ENCODE peak calls at places on chromosomes 3 and 15, in eight cellular contexts. One of them, this sample, is unnamed.

GRCh38 chr15:89243046-89243690 is 611 bp upstream of the FANCI start:
- DNase-seq in spleen: no peak
- DNase-seq in endothelial cell of umbilical vein: no peak
- DNase-seq in AG04450: no peak
- DNase-seq in CD8-positive, alpha-beta T cell: no peak
- DNase-seq in ascending aorta: no peak
- DNase-seq in heart left ventricle: no peak
- DNase-seq in foreskin keratinocyte: no peak
- DNase-seq in this sample: no peak

GRCh38 chr15:101183226-101183925 is 68.5 kb downstream of the CHSY1 start:
- DNase-seq in spleen: no peak
- DNase-seq in endothelial cell of umbilical vein: peak; percentile 90
- DNase-seq in AG04450: no peak
- DNase-seq in CD8-positive, alpha-beta T cell: no peak
- DNase-seq in ascending aorta: no peak
- DNase-seq in heart left ventricle: no peak
- DNase-seq in foreskin keratinocyte: no peak
- DNase-seq in this sample: no peak

GRCh38 chr3:138408751-138409161 is 25.7 kb upstream of the ESYT3 start:
- DNase-seq in spleen: no peak
- DNase-seq in endothelial cell of umbilical vein: no peak
- DNase-seq in AG04450: no peak
- DNase-seq in CD8-positive, alpha-beta T cell: no peak
- DNase-seq in ascending aorta: no peak
- DNase-seq in heart left ventricle: no peak
- DNase-seq in foreskin keratinocyte: no peak
- DNase-seq in this sample: no peak

GRCh38 chr3:71201939-71202338 is 381.6 kb downstream of the FOXP1 start:
- DNase-seq in spleen: no peak
- DNase-seq in endothelial cell of umbilical vein: no peak
- DNase-seq in AG04450: no peak
- DNase-seq in CD8-positive, alpha-beta T cell: no peak
- DNase-seq in ascending aorta: no peak
- DNase-seq in heart left ventricle: peak; percentile 83
- DNase-seq in foreskin keratinocyte: no peak
- DNase-seq in this sample: no peak

GRCh38 chr15:35583863-35584528 is 38.0 kb upstream of the DPH6 start:
- DNase-seq in spleen: no peak
- DNase-seq in endothelial cell of umbilical vein: no peak
- DNase-seq in AG04450: no peak
- DNase-seq in CD8-positive, alpha-beta T cell: no peak
- DNase-seq in ascending aorta: no peak
- DNase-seq in heart left ventricle: peak; percentile 28
- DNase-seq in foreskin keratinocyte: no peak
- DNase-seq in this sample: no peak

GRCh38 chr3:100289339-100289738 is 28.5 kb downstream of the TBC1D23 start:
- DNase-seq in spleen: no peak
- DNase-seq in endothelial cell of umbilical vein: peak; percentile 61
- DNase-seq in AG04450: no peak
- DNase-seq in CD8-positive, alpha-beta T cell: no peak
- DNase-seq in ascending aorta: no peak
- DNase-seq in heart left ventricle: no peak
- DNase-seq in foreskin keratinocyte: no peak
- DNase-seq in this sample: no peak

GRCh38 chr3:148815736-148816135 is 11.9 kb upstream of the CPB1 start:
- DNase-seq in spleen: no peak
- DNase-seq in endothelial cell of umbilical vein: no peak
- DNase-seq in AG04450: no peak
- DNase-seq in CD8-positive, alpha-beta T cell: no peak
- DNase-seq in ascending aorta: no peak
- DNase-seq in heart left ventricle: no peak
- DNase-seq in foreskin keratinocyte: no peak
- DNase-seq in this sample: no peak

GRCh38 chr3:105368575-105369500 is 2.1 kb downstream of the ALCAM start:
- DNase-seq in spleen: peak; percentile 88
- DNase-seq in endothelial cell of umbilical vein: peak; percentile 64
- DNase-seq in AG04450: no peak
- DNase-seq in CD8-positive, alpha-beta T cell: peak; percentile 48
- DNase-seq in ascending aorta: peak; percentile 22
- DNase-seq in heart left ventricle: peak; percentile 26
- DNase-seq in foreskin keratinocyte: peak; percentile 89
- DNase-seq in this sample: peak; percentile 68

GRCh38 chr3:100966049-100966471 is 27.2 kb downstream of the ABI3BP start:
- DNase-seq in spleen: no peak
- DNase-seq in endothelial cell of umbilical vein: no peak
- DNase-seq in AG04450: peak; percentile 57
- DNase-seq in CD8-positive, alpha-beta T cell: no peak
- DNase-seq in ascending aorta: no peak
- DNase-seq in heart left ventricle: peak; percentile 38
- DNase-seq in foreskin keratinocyte: no peak
- DNase-seq in this sample: no peak

GRCh38 chr3:165624761-165625160 is 212.5 kb downstream of the BCHE start:
- DNase-seq in spleen: no peak
- DNase-seq in endothelial cell of umbilical vein: peak; percentile 5
- DNase-seq in AG04450: no peak
- DNase-seq in CD8-positive, alpha-beta T cell: no peak
- DNase-seq in ascending aorta: no peak
- DNase-seq in heart left ventricle: no peak
- DNase-seq in foreskin keratinocyte: no peak
- DNase-seq in this sample: no peak

GRCh38 chr3:42179110-42179725 is 86.8 kb downstream of the CCK start:
- DNase-seq in spleen: no peak
- DNase-seq in endothelial cell of umbilical vein: peak; percentile 76
- DNase-seq in AG04450: peak; percentile 70
- DNase-seq in CD8-positive, alpha-beta T cell: no peak
- DNase-seq in ascending aorta: no peak
- DNase-seq in heart left ventricle: no peak
- DNase-seq in foreskin keratinocyte: peak; percentile 88
- DNase-seq in this sample: peak; percentile 88

DNA sequence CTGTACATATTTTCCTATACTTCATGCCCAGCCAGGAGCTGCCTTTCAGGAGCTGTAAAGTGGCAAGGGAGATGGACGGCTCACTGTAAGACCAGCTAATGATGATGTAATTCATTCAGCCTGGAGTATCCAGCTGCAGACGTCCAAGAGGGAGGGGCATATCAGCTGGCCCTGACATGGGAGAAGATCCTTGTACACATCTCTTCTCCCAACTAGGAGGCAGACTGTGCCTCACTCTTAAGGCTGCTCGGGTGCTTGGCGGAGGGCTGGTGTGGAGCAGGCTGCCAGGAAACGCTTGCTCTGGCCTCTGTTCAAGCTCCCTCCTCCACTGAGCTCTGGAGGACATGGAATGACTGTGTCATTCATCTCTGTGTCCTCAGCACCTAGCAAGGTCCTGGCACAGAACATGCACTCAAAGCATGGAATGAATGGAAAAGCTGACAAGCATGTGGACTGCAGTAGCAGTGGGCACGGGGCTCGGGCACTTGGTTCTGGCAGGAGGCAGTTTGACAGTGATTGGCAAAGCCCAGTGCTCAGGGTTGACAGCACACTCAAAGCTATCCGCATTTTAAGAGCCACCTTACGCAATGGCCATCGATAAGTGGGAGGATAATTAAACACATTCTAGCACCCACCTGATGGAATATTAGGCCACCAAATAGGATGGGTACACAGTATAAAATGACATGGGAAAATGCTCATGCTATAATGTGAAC is 72.4 kb downstream of the TBC1D2B start:
- DNase-seq in spleen: no peak
- DNase-seq in endothelial cell of umbilical vein: peak; percentile 74
- DNase-seq in AG04450: peak; percentile 83
- DNase-seq in CD8-positive, alpha-beta T cell: no peak
- DNase-seq in ascending aorta: peak; percentile 42
- DNase-seq in heart left ventricle: peak; percentile 89
- DNase-seq in foreskin keratinocyte: no peak
- DNase-seq in this sample: no peak
- TF ChIP-seq CTCF in spleen: no peak
- TF ChIP-seq CTCF in endothelial cell of umbilical vein: no peak
- TF ChIP-seq CTCF in AG04450: peak; percentile 48
- TF ChIP-seq CTCF in CD8-positive, alpha-beta T cell: no peak
- TF ChIP-seq CTCF in ascending aorta: no peak
- TF ChIP-seq CTCF in heart left ventricle: no peak
- TF ChIP-seq CTCF in foreskin keratinocyte: no peak
- TF ChIP-seq CTCF in this sample: no peak

DNA sequence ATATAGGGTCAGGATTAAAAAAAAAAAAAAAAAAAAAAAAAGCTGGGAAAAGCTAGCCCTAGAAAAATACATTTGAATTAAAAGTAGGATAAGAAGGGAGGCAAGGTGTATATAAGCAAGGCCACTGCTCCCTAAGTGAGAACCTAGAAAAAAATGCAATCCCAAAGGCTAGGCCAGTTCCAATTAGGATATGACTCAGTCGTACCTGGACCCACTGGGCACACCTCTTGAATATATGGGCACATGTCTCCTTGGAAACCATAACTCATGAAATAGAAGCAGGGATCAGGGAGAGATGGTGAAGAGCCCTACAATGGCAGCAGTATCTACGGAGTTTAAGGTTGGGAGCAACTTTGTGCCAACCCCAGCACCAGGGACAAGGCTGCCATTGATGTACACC is 314.1 kb upstream of the IL12A start:
- DNase-seq in spleen: no peak
- DNase-seq in endothelial cell of umbilical vein: no peak
- DNase-seq in AG04450: no peak
- DNase-seq in CD8-positive, alpha-beta T cell: no peak
- DNase-seq in ascending aorta: no peak
- DNase-seq in heart left ventricle: no peak
- DNase-seq in foreskin keratinocyte: peak; percentile 14
- DNase-seq in this sample: peak; percentile 30
- H3K27ac ChIP-seq in spleen: no peak overlapping the region
- H3K27ac ChIP-seq in endothelial cell of umbilical vein: no peak overlapping the region
- H3K27ac ChIP-seq in AG04450: no peak overlapping the region
- H3K27ac ChIP-seq in CD8-positive, alpha-beta T cell: no peak overlapping the region
- H3K27ac ChIP-seq in ascending aorta: no peak overlapping the region
- H3K27ac ChIP-seq in heart left ventricle: no peak overlapping the region
- H3K27ac ChIP-seq in foreskin keratinocyte: no peak overlapping the region
- H3K27ac ChIP-seq in this sample: no peak overlapping the region

DNA sequence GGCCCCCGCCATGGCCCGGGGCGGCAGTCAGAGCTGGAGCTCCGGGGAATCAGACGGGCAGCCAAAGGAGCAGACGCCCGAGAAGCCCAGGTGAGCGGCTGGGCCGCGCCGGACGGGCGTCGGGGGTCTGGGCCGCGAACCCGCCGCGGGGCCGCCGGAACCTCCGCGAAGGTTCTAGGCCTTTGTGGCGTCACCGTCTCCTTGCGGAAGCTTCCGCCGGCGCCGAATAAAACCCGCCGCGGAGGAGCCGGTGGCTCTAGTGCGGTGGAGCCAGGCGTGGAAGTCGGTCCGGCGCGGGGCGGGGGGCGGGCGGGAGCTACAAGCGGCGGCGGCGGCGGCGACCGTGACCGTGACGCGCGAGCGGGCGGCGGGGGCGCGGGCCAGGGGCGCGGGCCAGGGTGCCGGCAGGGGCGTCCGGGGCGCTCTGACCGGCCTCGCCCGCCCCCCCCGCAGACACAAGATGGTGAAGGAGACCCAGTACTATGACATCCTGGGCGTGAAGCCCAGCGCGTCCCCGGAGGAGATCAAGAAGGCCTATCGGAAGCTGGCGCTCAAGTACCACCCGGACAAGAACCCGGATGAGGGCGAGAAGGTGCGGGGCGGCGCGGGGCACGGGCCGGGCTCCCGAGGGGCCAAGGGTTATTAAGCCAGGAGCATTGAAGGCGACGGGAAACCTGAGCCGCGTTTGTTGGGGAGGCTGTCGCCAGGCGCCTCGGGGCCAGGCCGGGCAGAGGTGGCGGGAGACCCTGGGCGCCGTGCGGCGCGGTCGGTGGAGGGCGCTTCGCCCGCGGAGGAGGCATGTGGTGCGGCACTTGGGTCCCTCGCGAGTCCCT is at the start of gene DNAJA4:
- DNase-seq in spleen: peak; percentile 87
- DNase-seq in endothelial cell of umbilical vein: peak; percentile 42
- DNase-seq in AG04450: no peak
- DNase-seq in CD8-positive, alpha-beta T cell: peak; percentile 49
- DNase-seq in ascending aorta: no peak
- DNase-seq in heart left ventricle: peak; percentile 85
- DNase-seq in foreskin keratinocyte: no peak
- DNase-seq in this sample: no peak
- TF ChIP-seq CTCF in spleen: no peak
- TF ChIP-seq CTCF in endothelial cell of umbilical vein: no peak
- TF ChIP-seq CTCF in AG04450: no peak
- TF ChIP-seq CTCF in CD8-positive, alpha-beta T cell: no peak
- TF ChIP-seq CTCF in ascending aorta: no peak
- TF ChIP-seq CTCF in heart left ventricle: no peak
- TF ChIP-seq CTCF in foreskin keratinocyte: peak; percentile 36
- TF ChIP-seq CTCF in this sample: no peak

GRCh38 chr15:52082197-52083036 is 30.2 kb downstream of the BCL2L10 start:
- DNase-seq in spleen: no peak
- DNase-seq in endothelial cell of umbilical vein: no peak
- DNase-seq in AG04450: peak; percentile 29
- DNase-seq in CD8-positive, alpha-beta T cell: no peak
- DNase-seq in ascending aorta: no peak
- DNase-seq in heart left ventricle: no peak
- DNase-seq in foreskin keratinocyte: no peak
- DNase-seq in this sample: no peak

GRCh38 chr15:52078197-52078875 is 34.2 kb downstream of the BCL2L10 start:
- DNase-seq in spleen: no peak
- DNase-seq in endothelial cell of umbilical vein: no peak
- DNase-seq in AG04450: no peak
- DNase-seq in CD8-positive, alpha-beta T cell: no peak
- DNase-seq in ascending aorta: no peak
- DNase-seq in heart left ventricle: no peak
- DNase-seq in foreskin keratinocyte: no peak
- DNase-seq in this sample: peak; percentile 40

GRCh38 chr15:52080993-52081392 is 31.6 kb downstream of the BCL2L10 start:
- DNase-seq in spleen: no peak
- DNase-seq in endothelial cell of umbilical vein: no peak
- DNase-seq in AG04450: no peak
- DNase-seq in CD8-positive, alpha-beta T cell: no peak
- DNase-seq in ascending aorta: no peak
- DNase-seq in heart left ventricle: no peak
- DNase-seq in foreskin keratinocyte: no peak
- DNase-seq in this sample: no peak

GRCh38 chr15:52078876-52079700 is 33.5 kb downstream of the BCL2L10 start:
- DNase-seq in spleen: peak; percentile 93
- DNase-seq in endothelial cell of umbilical vein: peak; percentile 63
- DNase-seq in AG04450: no peak
- DNase-seq in CD8-positive, alpha-beta T cell: peak; percentile 77
- DNase-seq in ascending aorta: no peak
- DNase-seq in heart left ventricle: peak; percentile 90
- DNase-seq in foreskin keratinocyte: no peak
- DNase-seq in this sample: peak; percentile 47

GRCh38 chr15:52080031-52080430 is 32.5 kb downstream of the BCL2L10 start:
- DNase-seq in spleen: no peak
- DNase-seq in endothelial cell of umbilical vein: no peak
- DNase-seq in AG04450: no peak
- DNase-seq in CD8-positive, alpha-beta T cell: no peak
- DNase-seq in ascending aorta: no peak
- DNase-seq in heart left ventricle: no peak
- DNase-seq in foreskin keratinocyte: peak; percentile 78
- DNase-seq in this sample: peak; percentile 87
- H3K27ac ChIP-seq in spleen: no peak overlapping the region
- H3K27ac ChIP-seq in endothelial cell of umbilical vein: no peak overlapping the region
- H3K27ac ChIP-seq in AG04450: no peak overlapping the region
- H3K27ac ChIP-seq in CD8-positive, alpha-beta T cell: no peak overlapping the region
- H3K27ac ChIP-seq in ascending aorta: no peak overlapping the region
- H3K27ac ChIP-seq in heart left ventricle: no peak overlapping the region
- H3K27ac ChIP-seq in foreskin keratinocyte: peak overlapping the region; percentile 56
- H3K27ac ChIP-seq in this sample: peak overlapping the region; percentile 65